ENCODE peak calls at places on chromosomes 7 and 10, in six cellular contexts. One of them, this sample, is unnamed.

GRCh38 chr10:30373596-30374327 is 24.7 kb upstream of the MTPAP start:
- DNase-seq in spleen: no peak
- DNase-seq in fibroblast of pulmonary artery: no peak
- DNase-seq in heart left ventricle: no peak
- DNase-seq in testis: no peak
- DNase-seq in fibroblast of mammary gland: no peak
- DNase-seq in this sample: no peak

GRCh38 chr10:97200616-97201015 is 14.9 kb upstream of the SLIT1 start:
- DNase-seq in spleen: no peak
- DNase-seq in fibroblast of pulmonary artery: no peak
- DNase-seq in heart left ventricle: no peak
- DNase-seq in testis: no peak
- DNase-seq in fibroblast of mammary gland: no peak
- DNase-seq in this sample: no peak

GRCh38 chr10:85719408-85719807 is 647.2 kb downstream of the GRID1 start:
- DNase-seq in spleen: no peak
- DNase-seq in fibroblast of pulmonary artery: no peak
- DNase-seq in heart left ventricle: no peak
- DNase-seq in testis: no peak
- DNase-seq in fibroblast of mammary gland: no peak
- DNase-seq in this sample: no peak

GRCh38 chr10:22624289-22624738 is 90.1 kb downstream of the PIP4K2A start:
- DNase-seq in spleen: no peak
- DNase-seq in fibroblast of pulmonary artery: peak; percentile 84
- DNase-seq in heart left ventricle: no peak
- DNase-seq in testis: no peak
- DNase-seq in fibroblast of mammary gland: peak; percentile 83
- DNase-seq in this sample: peak; percentile 82

GRCh38 chr7:84536256-84536870 is 341.8 kb upstream of the SEMA3A start:
- DNase-seq in spleen: no peak
- DNase-seq in fibroblast of pulmonary artery: peak; percentile 34
- DNase-seq in heart left ventricle: no peak
- DNase-seq in testis: no peak
- DNase-seq in fibroblast of mammary gland: peak; percentile 5
- DNase-seq in this sample: peak; percentile 61

GRCh38 chr7:4274286-4274685 is 407.8 kb upstream of the FOXK1 start:
- DNase-seq in spleen: peak; percentile 19
- DNase-seq in fibroblast of pulmonary artery: no peak
- DNase-seq in heart left ventricle: no peak
- DNase-seq in testis: no peak
- DNase-seq in fibroblast of mammary gland: no peak
- DNase-seq in this sample: no peak

GRCh38 chr10:75400769-75401568 is 595 bp downstream of the ZNF503 start:
- DNase-seq in spleen: peak; percentile 84
- DNase-seq in fibroblast of pulmonary artery: peak; percentile 71
- DNase-seq in heart left ventricle: peak; percentile 65
- DNase-seq in testis: peak; percentile 65
- DNase-seq in fibroblast of mammary gland: peak; percentile 26
- DNase-seq in this sample: peak; percentile 80

GRCh38 chr7:47352394-47352968 is 229.4 kb downstream of the TNS3 start:
- DNase-seq in spleen: peak; percentile 63
- DNase-seq in fibroblast of pulmonary artery: no peak
- DNase-seq in heart left ventricle: no peak
- DNase-seq in testis: no peak
- DNase-seq in fibroblast of mammary gland: no peak
- DNase-seq in this sample: no peak

GRCh38 chr7:37832194-37832593 is 16.2 kb upstream of the NME8 start:
- DNase-seq in spleen: peak; percentile 89
- DNase-seq in fibroblast of pulmonary artery: peak; percentile 63
- DNase-seq in heart left ventricle: peak; percentile 76
- DNase-seq in testis: peak; percentile 95
- DNase-seq in fibroblast of mammary gland: peak; percentile 6
- DNase-seq in this sample: peak; percentile 41

GRCh38 chr7:29345590-29345989 is 151.0 kb downstream of the CHN2 start:
- DNase-seq in spleen: no peak
- DNase-seq in fibroblast of pulmonary artery: peak; percentile 45
- DNase-seq in heart left ventricle: peak; percentile 40
- DNase-seq in testis: peak; percentile 54
- DNase-seq in fibroblast of mammary gland: peak; percentile 39
- DNase-seq in this sample: peak; percentile 65

GRCh38 chr7:66283003-66283920 is 78.1 kb downstream of the TPST1 start:
- DNase-seq in spleen: no peak
- DNase-seq in fibroblast of pulmonary artery: peak; percentile 79
- DNase-seq in heart left ventricle: no peak
- DNase-seq in testis: no peak
- DNase-seq in fibroblast of mammary gland: peak; percentile 91
- DNase-seq in this sample: peak; percentile 74

GRCh38 chr10:133257489-133258065 is 19.1 kb downstream of the ADAM8 start:
- DNase-seq in spleen: peak; percentile 92
- DNase-seq in fibroblast of pulmonary artery: peak; percentile 42
- DNase-seq in heart left ventricle: peak; percentile 69
- DNase-seq in testis: peak; percentile 85
- DNase-seq in fibroblast of mammary gland: peak; percentile 36
- DNase-seq in this sample: peak; percentile 53

GRCh38 chr7:128791968-128792319 is at the start of gene CCDC136:
- DNase-seq in spleen: no peak
- DNase-seq in fibroblast of pulmonary artery: no peak
- DNase-seq in heart left ventricle: no peak
- DNase-seq in testis: no peak
- DNase-seq in fibroblast of mammary gland: no peak
- DNase-seq in this sample: no peak

GRCh38 chr7:130524628-130525027 is 32.7 kb downstream of the MEST start:
- DNase-seq in spleen: no peak
- DNase-seq in fibroblast of pulmonary artery: no peak
- DNase-seq in heart left ventricle: no peak
- DNase-seq in testis: no peak
- DNase-seq in fibroblast of mammary gland: no peak
- DNase-seq in this sample: no peak

GRCh38 chr7:124250297-124251034 is 217.6 kb upstream of the TMEM229A start:
- DNase-seq in spleen: no peak
- DNase-seq in fibroblast of pulmonary artery: no peak
- DNase-seq in heart left ventricle: no peak
- DNase-seq in testis: no peak
- DNase-seq in fibroblast of mammary gland: no peak
- DNase-seq in this sample: no peak

GRCh38 chr7:619356-619840 is 99.8 kb upstream of the PDGFA start:
- DNase-seq in spleen: peak; percentile 52
- DNase-seq in fibroblast of pulmonary artery: no peak
- DNase-seq in heart left ventricle: no peak
- DNase-seq in testis: no peak
- DNase-seq in fibroblast of mammary gland: no peak
- DNase-seq in this sample: no peak

GRCh38 chr10:45246522-45246921 is 68.9 kb downstream of the OR13A1 start:
- DNase-seq in spleen: no peak
- DNase-seq in fibroblast of pulmonary artery: no peak
- DNase-seq in heart left ventricle: no peak
- DNase-seq in testis: no peak
- DNase-seq in fibroblast of mammary gland: no peak
- DNase-seq in this sample: no peak

GRCh38 chr10:12973149-12973718 is 28.3 kb downstream of the CCDC3 start:
- DNase-seq in spleen: no peak
- DNase-seq in fibroblast of pulmonary artery: no peak
- DNase-seq in heart left ventricle: no peak
- DNase-seq in testis: no peak
- DNase-seq in fibroblast of mammary gland: no peak
- DNase-seq in this sample: no peak

GRCh38 chr10:49568235-49568634 is 29.3 kb upstream of the ERCC6 start:
- DNase-seq in spleen: no peak
- DNase-seq in fibroblast of pulmonary artery: peak; percentile 65
- DNase-seq in heart left ventricle: no peak
- DNase-seq in testis: no peak
- DNase-seq in fibroblast of mammary gland: peak; percentile 75
- DNase-seq in this sample: peak; percentile 83

GRCh38 chr7:134470864-134471263 is 12.0 kb upstream of the AKR1B1 start:
- DNase-seq in spleen: no peak
- DNase-seq in fibroblast of pulmonary artery: peak; percentile 69
- DNase-seq in heart left ventricle: no peak
- DNase-seq in testis: no peak
- DNase-seq in fibroblast of mammary gland: peak; percentile 93
- DNase-seq in this sample: peak; percentile 92

GRCh38 chr10:43120948-43121290 is 17.3 kb upstream of the CSGALNACT2 start:
- DNase-seq in spleen: peak; percentile 85
- DNase-seq in fibroblast of pulmonary artery: no peak
- DNase-seq in heart left ventricle: no peak
- DNase-seq in testis: peak; percentile 17
- DNase-seq in fibroblast of mammary gland: no peak
- DNase-seq in this sample: no peak

GRCh38 chr10:10320981-10321380 is 696.7 kb upstream of the CELF2 start:
- DNase-seq in spleen: no peak
- DNase-seq in fibroblast of pulmonary artery: peak; percentile 72
- DNase-seq in heart left ventricle: no peak
- DNase-seq in testis: no peak
- DNase-seq in fibroblast of mammary gland: peak; percentile 78
- DNase-seq in this sample: peak; percentile 88

GRCh38 chr10:72564596-72564995 is 61.3 kb downstream of the MICU1 start:
- DNase-seq in spleen: no peak
- DNase-seq in fibroblast of pulmonary artery: peak; percentile 56
- DNase-seq in heart left ventricle: no peak
- DNase-seq in testis: no peak
- DNase-seq in fibroblast of mammary gland: peak; percentile 71
- DNase-seq in this sample: peak; percentile 84

GRCh38 chr10:47340613-47341170 is 7.5 kb upstream of the RBP3 start:
- DNase-seq in spleen: peak; percentile 83
- DNase-seq in fibroblast of pulmonary artery: peak; percentile 64
- DNase-seq in heart left ventricle: no peak
- DNase-seq in testis: peak; percentile 84
- DNase-seq in fibroblast of mammary gland: peak; percentile 66
- DNase-seq in this sample: peak; percentile 59

GRCh38 chr7:152200395-152200794 is 174.9 kb downstream of the GALNT11 start:
- DNase-seq in spleen: no peak
- DNase-seq in fibroblast of pulmonary artery: no peak
- DNase-seq in heart left ventricle: no peak
- DNase-seq in testis: no peak
- DNase-seq in fibroblast of mammary gland: no peak
- DNase-seq in this sample: no peak

GRCh38 chr7:36747251-36747968 is 23.1 kb upstream of the AOAH start:
- DNase-seq in spleen: no peak
- DNase-seq in fibroblast of pulmonary artery: peak; percentile 70
- DNase-seq in heart left ventricle: no peak
- DNase-seq in testis: no peak
- DNase-seq in fibroblast of mammary gland: peak; percentile 23
- DNase-seq in this sample: peak; percentile 27

GRCh38 chr7:32896948-32897347 is 5.4 kb upstream of the KBTBD2 start:
- DNase-seq in spleen: no peak
- DNase-seq in fibroblast of pulmonary artery: no peak
- DNase-seq in heart left ventricle: no peak
- DNase-seq in testis: no peak
- DNase-seq in fibroblast of mammary gland: no peak
- DNase-seq in this sample: no peak
- TF ChIP-seq CTCF in spleen: no peak
- TF ChIP-seq CTCF in fibroblast of pulmonary artery: no peak
- TF ChIP-seq CTCF in heart left ventricle: no peak
- TF ChIP-seq CTCF in testis: no peak
- TF ChIP-seq CTCF in fibroblast of mammary gland: no peak
- TF ChIP-seq CTCF in this sample: no peak

GRCh38 chr10:122045212-122045611 is 56.2 kb downstream of the TACC2 start:
- DNase-seq in spleen: no peak
- DNase-seq in fibroblast of pulmonary artery: no peak
- DNase-seq in heart left ventricle: no peak
- DNase-seq in testis: no peak
- DNase-seq in fibroblast of mammary gland: no peak
- DNase-seq in this sample: no peak

GRCh38 chr10:122044713-122045112 is 55.8 kb downstream of the TACC2 start:
- DNase-seq in spleen: peak; percentile 34
- DNase-seq in fibroblast of pulmonary artery: peak; percentile 28
- DNase-seq in heart left ventricle: no peak
- DNase-seq in testis: peak; percentile 38
- DNase-seq in fibroblast of mammary gland: peak; percentile 52
- DNase-seq in this sample: peak; percentile 55

GRCh38 chr10:122042836-122043235 is 53.9 kb downstream of the TACC2 start:
- DNase-seq in spleen: no peak
- DNase-seq in fibroblast of pulmonary artery: no peak
- DNase-seq in heart left ventricle: no peak
- DNase-seq in testis: no peak
- DNase-seq in fibroblast of mammary gland: no peak
- DNase-seq in this sample: no peak

GRCh38 chr10:122040786-122041185 is 51.8 kb downstream of the TACC2 start:
- DNase-seq in spleen: peak; percentile 54
- DNase-seq in fibroblast of pulmonary artery: no peak
- DNase-seq in heart left ventricle: no peak
- DNase-seq in testis: no peak
- DNase-seq in fibroblast of mammary gland: no peak
- DNase-seq in this sample: no peak

GRCh38 chr10:122044045-122044661 is 55.2 kb downstream of the TACC2 start:
- DNase-seq in spleen: peak; percentile 18
- DNase-seq in fibroblast of pulmonary artery: no peak
- DNase-seq in heart left ventricle: peak; percentile 35
- DNase-seq in testis: no peak
- DNase-seq in fibroblast of mammary gland: peak; percentile 62
- DNase-seq in this sample: no peak
- H3K4me3 ChIP-seq in spleen: no peak overlapping the region
- H3K4me3 ChIP-seq in fibroblast of pulmonary artery: no peak overlapping the region
- H3K4me3 ChIP-seq in heart left ventricle: no peak overlapping the region
- H3K4me3 ChIP-seq in testis: no peak overlapping the region
- H3K4me3 ChIP-seq in fibroblast of mammary gland: no peak overlapping the region
- H3K4me3 ChIP-seq in this sample: no peak overlapping the region

DNA sequence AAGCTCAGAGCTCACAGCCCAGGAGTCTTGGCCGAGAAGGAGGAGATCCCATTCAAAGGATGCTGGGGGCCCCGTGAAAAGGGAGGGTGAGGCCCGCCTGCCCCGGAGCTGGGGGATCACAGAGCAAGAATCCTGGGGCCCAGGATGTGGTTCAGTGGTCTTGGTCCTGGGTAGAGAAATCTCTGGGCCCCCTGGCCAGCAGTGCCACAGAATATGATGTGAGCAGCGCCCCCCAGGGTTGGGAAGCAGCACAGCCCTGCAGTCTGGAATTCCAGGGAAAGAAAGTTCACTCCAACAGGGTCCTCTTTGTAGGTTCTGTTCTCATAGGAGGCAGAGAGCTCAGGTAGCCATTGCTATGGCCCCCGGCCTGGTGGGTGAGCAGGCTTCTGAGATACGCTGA is 77.6 kb upstream of the GNA12 start:
- DNase-seq in spleen: no peak
- DNase-seq in fibroblast of pulmonary artery: no peak
- DNase-seq in heart left ventricle: no peak
- DNase-seq in testis: peak; percentile 35
- DNase-seq in fibroblast of mammary gland: no peak
- DNase-seq in this sample: no peak
- TF ChIP-seq CTCF in spleen: no peak
- TF ChIP-seq CTCF in fibroblast of pulmonary artery: peak; percentile 39
- TF ChIP-seq CTCF in heart left ventricle: peak; percentile 32
- TF ChIP-seq CTCF in testis: peak; percentile 24
- TF ChIP-seq CTCF in fibroblast of mammary gland: no peak
- TF ChIP-seq CTCF in this sample: peak; percentile 22

DNA sequence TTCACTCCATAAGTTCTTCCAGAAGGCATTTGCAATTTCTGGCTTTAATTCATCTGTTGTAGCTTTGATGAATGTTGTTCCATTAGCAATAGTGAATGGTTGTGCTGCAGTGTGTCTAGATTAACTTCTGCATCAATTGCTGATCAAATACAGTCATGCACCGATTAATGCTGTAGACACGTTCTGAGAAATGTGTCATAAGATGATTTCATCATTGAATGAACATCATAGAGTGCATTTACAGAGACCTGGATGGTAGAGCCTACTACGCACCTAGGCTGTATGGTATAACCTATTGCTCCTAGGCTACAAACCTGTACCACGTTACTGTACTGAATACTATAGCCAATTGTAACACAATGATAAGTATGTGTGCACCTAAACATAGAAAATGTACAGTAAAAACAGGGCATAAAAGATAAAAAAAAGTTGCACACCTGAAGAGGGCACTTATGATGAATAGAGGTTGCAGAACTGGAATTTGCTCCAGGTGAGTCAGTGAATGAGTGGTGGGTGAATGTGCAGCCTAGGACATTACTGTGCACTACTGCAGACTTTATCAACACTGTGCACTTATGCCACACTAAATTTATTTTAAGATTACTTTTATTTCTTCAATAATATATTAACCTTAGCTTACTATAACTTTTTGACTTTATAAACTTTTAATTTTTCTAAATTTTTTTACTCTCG is 170.7 kb downstream of the HERPUD2 start:
- DNase-seq in spleen: no peak
- DNase-seq in fibroblast of pulmonary artery: no peak
- DNase-seq in heart left ventricle: no peak
- DNase-seq in testis: no peak
- DNase-seq in fibroblast of mammary gland: no peak
- DNase-seq in this sample: no peak
- H3K4me3 ChIP-seq in spleen: no peak overlapping the region
- H3K4me3 ChIP-seq in fibroblast of pulmonary artery: no peak overlapping the region
- H3K4me3 ChIP-seq in heart left ventricle: no peak overlapping the region
- H3K4me3 ChIP-seq in testis: no peak overlapping the region
- H3K4me3 ChIP-seq in fibroblast of mammary gland: no peak overlapping the region
- H3K4me3 ChIP-seq in this sample: no peak overlapping the region

This sample was measured in cardiac fibroblast.